ENCODE peak calls at places on chromosome X, in six cellular contexts. D is MM.1S, X is IMR-90, I is neural progenitor cell, A is astrocyte, R is PC-3. Y is an unnamed sample.

GRCh38 chrX:54479471-54480122 is 16.4 kb downstream of the FGD1 start:
- DNase-seq in I (peak; percentile 50), A (no peak), D (no peak), X (no peak), R (no peak), Y (no peak)

GRCh38 chrX:42704454-42704853 is 73.5 kb downstream of the PPP1R2C start:
- DNase-seq in I (no peak), R (no peak), A (no peak), D (no peak), X (peak; percentile 22), Y (peak; percentile 66)

GRCh38 chrX:550514-550913 is 80.1 kb upstream of the SHOX start:
- DNase-seq in A (no peak), R (no peak), I (no peak), X (no peak), D (no peak), Y (no peak)

GRCh38 chrX:119105826-119106225 is 21.8 kb downstream of the KIAA1210 start:
- DNase-seq in I (no peak), A (peak; percentile 62), D (no peak), X (peak; percentile 19), R (peak; percentile 15), Y (no peak)

GRCh38 chrX:915427-916234 is 285.0 kb downstream of the SHOX start:
- DNase-seq in R (no peak), A (no peak), I (no peak), X (no peak), D (no peak), Y (peak; percentile 11)

GRCh38 chrX:100731441-100732281 is at the start of gene SYTL4:
- DNase-seq in X (no peak), A (no peak), I (peak; percentile 57), D (no peak), R (peak; percentile 20), Y (no peak)

GRCh38 chrX:150570512-150570911 is 2.1 kb downstream of the MTM1 start:
- DNase-seq in D (peak; percentile 48), X (no peak), A (no peak), I (no peak), R (peak; percentile 32), Y (peak; percentile 22)

GRCh38 chrX:28586291-28586690 is 955 bp upstream of the IL1RAPL1 start:
- DNase-seq in R (peak; percentile 20), I (peak; percentile 71), A (peak; percentile 39), X (peak; percentile 45), D (no peak), Y (no peak)

GRCh38 chrX:2656243-2656836 is 34.8 kb upstream of the CD99 start:
- DNase-seq in I (no peak), X (no peak), A (no peak), R (no peak), D (no peak), Y (no peak)

GRCh38 chrX:12804655-12805054 is 13.4 kb downstream of the PRPS2 start:
- DNase-seq in D (no peak), A (no peak), X (no peak), I (no peak), R (peak; percentile 70), Y (no peak)

GRCh38 chrX:139126493-139126892 is 404.0 kb upstream of the F9 start:
- DNase-seq in A (no peak), R (peak; percentile 80), D (peak; percentile 49), I (peak; percentile 65), X (no peak), Y (no peak)

GRCh38 chrX:331772-332495 is 13.3 kb upstream of the GTPBP6 start:
- DNase-seq in I (no peak), A (no peak), D (no peak), X (no peak), R (no peak), Y (no peak)

GRCh38 chrX:373641-374471 is 12.9 kb downstream of the PPP2R3B start:
- DNase-seq in A (peak; percentile 42), X (peak; percentile 27), R (no peak), I (peak; percentile 88), D (no peak), Y (peak; percentile 61)

GRCh38 chrX:77422886-77423648 is 24.1 kb upstream of the FGF16 start:
- DNase-seq in A (no peak), I (peak; percentile 34), X (no peak), D (no peak), R (no peak), Y (no peak)

GRCh38 chrX:30489323-30489722 is 88.2 kb downstream of the TASL start:
- DNase-seq in X (no peak), D (no peak), I (peak; percentile 6), R (peak; percentile 39), A (no peak), Y (peak; percentile 3)

GRCh38 chrX:18353931-18354368 is 538 bp downstream of the SCML2 start:
- DNase-seq in R (peak; percentile 23), I (peak; percentile 70), X (no peak), D (peak; percentile 29), A (no peak), Y (no peak)

GRCh38 chrX:78658851-78659744 is at the start of gene RTL3:
- DNase-seq in X (peak; percentile 78), A (peak; percentile 93), I (no peak), R (peak; percentile 73), D (no peak), Y (no peak)

GRCh38 chrX:140057001-140057411 is 91.7 kb upstream of the CXorf66 start:
- DNase-seq in A (peak; percentile 35), D (peak; percentile 76), X (peak; percentile 68), I (peak; percentile 89), R (peak; percentile 83), Y (peak; percentile 49)

GRCh38 chrX:31166416-31166815 is 94.6 kb upstream of the FTHL17 start:
- DNase-seq in D (no peak), R (no peak), A (peak; percentile 0), I (no peak), X (no peak), Y (no peak)

GRCh38 chrX:119735467-119735866 is 22.9 kb upstream of the SOWAHD start:
- DNase-seq in D (no peak), R (no peak), I (no peak), A (no peak), X (no peak), Y (no peak)

GRCh38 chrX:134435894-134436293 is 24.1 kb upstream of the HPRT1 start:
- DNase-seq in A (no peak), R (peak; percentile 2), X (no peak), D (no peak), I (no peak), Y (no peak)

GRCh38 chrX:75156537-75156945 is 458 bp upstream of the ABCB7 start:
- DNase-seq in I (no peak), R (no peak), A (peak; percentile 11), D (no peak), X (peak; percentile 12), Y (peak; percentile 5)

GRCh38 chrX:39756086-39756883 is 341.5 kb downstream of the BCOR start:
- DNase-seq in X (no peak), I (no peak), D (no peak), R (no peak), A (no peak), Y (no peak)

GRCh38 chrX:154091678-154092077 is 5.8 kb downstream of the MECP2 start:
- DNase-seq in D (no peak), X (no peak), A (no peak), I (peak; percentile 17), R (no peak), Y (no peak)
- H2AFZ ChIP-seq in D (no peak overlapping the region), X (no peak overlapping the region), A (no peak overlapping the region), I (no peak overlapping the region), R (no peak overlapping the region), Y (no peak overlapping the region)

GRCh38 chrX:8036914-8037313 is 109.7 kb upstream of the PNPLA4 start:
- DNase-seq in X (no peak), I (no peak), R (no peak), A (no peak), D (no peak), Y (no peak)

GRCh38 chrX:8030361-8030760 is 103.1 kb upstream of the PNPLA4 start:
- DNase-seq in I (no peak), D (no peak), A (no peak), X (no peak), R (peak; percentile 42), Y (no peak)

GRCh38 chrX:8033175-8033574 is 106.0 kb upstream of the PNPLA4 start:
- DNase-seq in I (no peak), R (no peak), D (no peak), A (no peak), X (no peak), Y (no peak)

GRCh38 chrX:8037593-8038348 is 110.6 kb upstream of the PNPLA4 start:
- DNase-seq in A (no peak), X (no peak), R (no peak), I (no peak), D (peak; percentile 70), Y (peak; percentile 31)

DNA sequence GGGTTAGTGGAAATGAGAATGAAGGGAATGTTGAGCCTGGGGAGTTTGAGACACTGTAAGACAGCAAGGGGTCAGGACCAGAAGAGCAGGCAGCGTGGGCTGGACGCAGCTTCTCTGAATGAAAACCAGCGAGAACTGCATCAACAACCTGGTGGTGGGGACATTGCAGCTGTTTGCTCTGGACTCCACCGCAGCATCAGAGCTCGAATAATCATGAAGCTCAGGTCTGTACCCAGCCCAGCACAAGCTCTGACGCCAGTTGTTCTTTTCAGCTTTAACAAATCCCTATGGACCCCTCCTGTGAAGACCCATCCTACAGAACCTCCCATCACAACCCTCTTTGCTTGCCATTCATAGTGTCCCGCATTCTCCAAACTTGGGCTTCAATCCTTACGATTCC is 106.8 kb upstream of the PNPLA4 start:
- DNase-seq in R (no peak), D (no peak), I (peak; percentile 24), X (no peak), A (no peak), Y (no peak)
- TF ChIP-seq CTCF in R (no peak), D (no peak), I (no peak), X (no peak), A (no peak), Y (no peak)

GRCh38 chrX:122219735-122220134 is 964.3 kb upstream of the GRIA3 start:
- DNase-seq in I (no peak), A (no peak), X (no peak), R (no peak), D (no peak), Y (no peak)
- H2AFZ ChIP-seq in I (no peak overlapping the region), A (no peak overlapping the region), X (no peak overlapping the region), R (no peak overlapping the region), D (no peak overlapping the region), Y (no peak overlapping the region)

GRCh38 chrX:23904096-23904495 is 3.6 kb downstream of the APOO start:
- DNase-seq in I (peak; percentile 48), D (no peak), A (peak; percentile 37), R (peak; percentile 21), X (peak; percentile 40), Y (no peak)

GRCh38 chrX:23901065-23901464 is 6.7 kb downstream of the APOO start:
- DNase-seq in A (peak; percentile 84), D (no peak), X (peak; percentile 84), R (peak; percentile 87), I (no peak), Y (no peak)

GRCh38 chrX:23902419-23902818 is 5.3 kb downstream of the APOO start:
- DNase-seq in A (peak; percentile 30), I (peak; percentile 69), D (peak; percentile 14), R (peak; percentile 84), X (peak; percentile 73), Y (no peak)

GRCh38 chrX:23900220-23900797 is 7.4 kb downstream of the APOO start:
- DNase-seq in D (no peak), A (no peak), R (no peak), I (no peak), X (no peak), Y (no peak)

DNA sequence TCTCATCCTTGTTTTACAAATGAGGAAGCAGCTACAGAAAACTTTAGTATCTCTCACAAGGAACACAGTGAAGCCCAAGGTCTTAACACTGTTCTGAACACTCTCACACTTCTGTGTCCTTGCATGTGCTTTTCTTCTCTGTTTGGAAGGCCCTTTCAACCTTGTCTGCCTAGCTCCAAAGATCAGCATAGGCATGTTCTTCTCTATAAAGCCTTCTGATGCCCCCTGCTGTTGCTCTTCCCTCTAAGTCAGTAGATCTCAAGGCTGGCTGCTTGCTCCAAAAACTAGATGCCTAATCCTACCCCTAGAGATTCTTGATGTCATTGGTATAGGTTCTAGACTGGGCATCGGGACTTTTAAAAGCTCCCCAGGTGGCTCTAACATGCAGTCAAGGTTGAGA is 5.9 kb downstream of the APOO start:
- DNase-seq in X (peak; percentile 77), A (peak; percentile 54), R (peak; percentile 70), D (peak; percentile 50), I (peak; percentile 88), Y (peak; percentile 20)
- TF ChIP-seq CTCF in X (peak; percentile 63), A (peak; percentile 41), R (peak; percentile 67), D (peak; percentile 33), I (peak; percentile 54), Y (peak; percentile 44)